ENCODE peak calls at places on chromosomes 5 and 9, in nine cellular contexts. E is occipital lobe, Y is GM04504, H is hippocampal formation, Q is pons, F is body of pancreas, U is Karpas-422, O is AG09319, D is ELF-1. V is an unnamed sample.

GRCh38 chr9:125466356-125466855 is 204.8 kb downstream of the GAPVD1 start:
- DNase-seq in Y (no peak), U (no peak), O (no peak), E (no peak), D (no peak), F (no peak), Q (peak), H (no peak), V (no peak)

GRCh38 chr5:41738695-41739354 is 131.4 kb downstream of the OXCT1 start:
- DNase-seq in H (no peak), Q (no peak), U (no peak), Y (no peak), O (no peak), D (no peak), E (no peak), F (no peak), V (no peak)

GRCh38 chr9:86700601-86701000 is 246.7 kb downstream of the GAS1 start:
- DNase-seq in O (no peak), U (no peak), H (peak), D (no peak), Q (peak), Y (no peak), F (peak), E (no peak), V (no peak)

GRCh38 chr9:20788526-20789421 is 104.7 kb downstream of the FOCAD start:
- DNase-seq in H (no peak), E (no peak), Y (no peak), Q (peak), U (no peak), D (no peak), F (peak), O (no peak), V (peak)

GRCh38 chr5:75964008-75964407 is 119.2 kb upstream of the SV2C start:
- DNase-seq in D (no peak), F (no peak), O (no peak), U (no peak), H (no peak), E (no peak), Q (peak), Y (no peak), V (no peak)

GRCh38 chr5:58393716-58394115 is 66.2 kb downstream of the PLK2 start:
- DNase-seq in H (no peak), Y (no peak), F (no peak), D (no peak), E (no peak), Q (no peak), O (no peak), U (no peak), V (no peak)

GRCh38 chr5:34555699-34556513 is 100.2 kb upstream of the RAI14 start:
- DNase-seq in H (no peak), E (no peak), U (no peak), Y (no peak), Q (no peak), D (no peak), F (no peak), O (no peak), V (no peak)

GRCh38 chr5:175737481-175737880 is 79.6 kb downstream of the HRH2 start:
- DNase-seq in F (no peak), Q (no peak), U (no peak), D (no peak), Y (no peak), H (no peak), E (no peak), O (no peak), V (no peak)

GRCh38 chr5:180105827-180106312 is 34.3 kb upstream of the RNF130 start:
- DNase-seq in Q (no peak), D (no peak), Y (no peak), O (no peak), U (no peak), F (no peak), H (no peak), E (no peak), V (no peak)

GRCh38 chr5:134798468-134798867 is 39.9 kb downstream of the DDX46 start:
- DNase-seq in Q (no peak), Y (no peak), O (no peak), H (no peak), E (no peak), F (no peak), U (peak), D (no peak), V (no peak)

GRCh38 chr5:158679221-158679641 is 420.5 kb downstream of the EBF1 start:
- DNase-seq in F (no peak), H (no peak), E (no peak), Y (no peak), O (no peak), D (no peak), U (no peak), Q (no peak), V (no peak)

GRCh38 chr5:27414099-27414498 is 375.7 kb upstream of the CDH9 start:
- DNase-seq in Q (no peak), E (no peak), O (no peak), D (no peak), H (no peak), Y (no peak), U (no peak), F (no peak), V (no peak)

GRCh38 chr5:39209924-39210323 is 9.4 kb downstream of the FYB1 start:
- DNase-seq in E (no peak), O (no peak), H (no peak), U (no peak), D (no peak), F (no peak), Y (no peak), Q (no peak), V (no peak)

GRCh38 chr5:56649569-56649968 is 165.8 kb upstream of the MAP3K1 start:
- DNase-seq in F (peak), E (no peak), Y (no peak), O (no peak), Q (no peak), H (no peak), U (no peak), D (no peak), V (no peak)

GRCh38 chr5:2260211-2260985 is 377.7 kb upstream of the IRX4 start:
- DNase-seq in F (no peak), Y (no peak), Q (no peak), U (no peak), E (no peak), D (no peak), H (no peak), O (no peak), V (no peak)

GRCh38 chr9:128203842-128204551 is 818 bp downstream of the DNM1 start:
- DNase-seq in Q (no peak), D (peak), U (no peak), E (no peak), F (peak), H (no peak), Y (no peak), O (no peak), V (peak)

GRCh38 chr9:133334161-133334560 is 1.8 kb downstream of the SURF6 start:
- DNase-seq in D (peak), H (no peak), Y (no peak), O (no peak), F (no peak), E (no peak), Q (no peak), U (no peak), V (no peak)

GRCh38 chr9:119050281-119050680 is 319.0 kb downstream of the BRINP1 start:
- DNase-seq in Q (no peak), D (no peak), F (no peak), E (no peak), U (no peak), H (no peak), Y (no peak), O (no peak), V (no peak)

GRCh38 chr5:67267522-67268232 is 71.1 kb upstream of the CD180 start:
- DNase-seq in E (no peak), Y (no peak), Q (no peak), U (no peak), D (peak), F (peak), O (no peak), H (no peak), V (no peak)

GRCh38 chr9:129002989-129003388 is 25.1 kb downstream of the SH3GLB2 start:
- DNase-seq in H (no peak), Q (no peak), O (no peak), Y (no peak), U (no peak), D (no peak), E (no peak), F (no peak), V (no peak)

GRCh38 chr5:135592312-135593045 is 13.7 kb upstream of the CXCL14 start:
- DNase-seq in E (no peak), U (no peak), Q (no peak), O (no peak), H (no peak), Y (no peak), D (no peak), F (no peak), V (no peak)

GRCh38 chr9:127175319-127175715 is 52.9 kb upstream of the ANGPTL2 start:
- DNase-seq in F (no peak), O (no peak), E (no peak), Q (no peak), D (no peak), Y (no peak), H (no peak), U (no peak), V (no peak)

GRCh38 chr9:76310577-76310976 is 83.6 kb downstream of the RFK start:
- DNase-seq in D (no peak), U (no peak), Y (no peak), H (no peak), E (no peak), F (no peak), O (no peak), Q (no peak), V (no peak)

GRCh38 chr9:109258619-109259321 is 62.1 kb downstream of the EPB41L4B start:
- DNase-seq in F (peak), D (peak), U (no peak), O (no peak), H (no peak), Q (no peak), E (peak), Y (no peak), V (peak)

GRCh38 chr5:66849803-66850202 is 253.6 kb downstream of the MAST4 start:
- DNase-seq in H (no peak), O (no peak), F (no peak), E (no peak), Q (no peak), U (no peak), D (no peak), Y (no peak), V (no peak)

GRCh38 chr9:4970970-4971641 is 14.0 kb upstream of the JAK2 start:
- DNase-seq in O (no peak), U (no peak), F (no peak), D (no peak), Y (no peak), H (no peak), Q (peak), E (no peak), V (no peak)

GRCh38 chr5:99191181-99191775 is 262.5 kb upstream of the CHD1 start:
- DNase-seq in Q (no peak), H (no peak), E (no peak), D (no peak), U (no peak), Y (no peak), O (no peak), F (no peak), V (no peak)

GRCh38 chr9:37952731-37953130 is 48.8 kb upstream of the SLC25A51 start:
- DNase-seq in Y (peak), H (no peak), F (no peak), O (peak), U (no peak), Q (no peak), D (no peak), E (peak), V (no peak)

GRCh38 chr9:123455187-123455586 is 99.2 kb downstream of the CRB2 start:
- DNase-seq in Y (no peak), F (no peak), U (no peak), H (no peak), O (no peak), D (no peak), E (no peak), Q (no peak), V (no peak)

GRCh38 chr9:4923580-4924544 is 61.2 kb upstream of the JAK2 start:
- DNase-seq in Y (no peak), U (peak), F (no peak), D (peak), E (no peak), H (no peak), Q (peak), O (no peak), V (no peak)